ENCODE peak calls at places on chromosomes 3 and 15, in seven cellular contexts. U is cardiac muscle cell; W is CD8-positive, alpha-beta T cell; C is stomach; O is fibroblast of villous mesenchyme; Z is psoas muscle; Q is breast epithelium. M is an unnamed sample.

GRCh38 chr3:59607628-59608027 is 557.8 kb upstream of the CFAP20DC start:
- DNase-seq in U (peak; percentile 19), W (no peak), C (no peak), O (peak; percentile 36), Z (no peak), Q (no peak), M (peak; percentile 42)

GRCh38 chr15:71588746-71589145 is 221.6 kb upstream of the NR2E3 start:
- DNase-seq in U (no peak), W (no peak), C (no peak), O (peak; percentile 90), Z (no peak), Q (no peak), M (peak; percentile 40)

GRCh38 chr15:48145923-48146322 is 25.1 kb downstream of the SLC24A5 start:
- DNase-seq in U (no peak), W (no peak), C (no peak), O (peak; percentile 29), Z (no peak), Q (no peak), M (peak; percentile 15)

GRCh38 chr3:60755094-60755493 is 496.2 kb downstream of the FHIT start:
- DNase-seq in U (peak; percentile 56), W (no peak), C (no peak), O (no peak), Z (no peak), Q (no peak), M (no peak)

GRCh38 chr3:104685492-104685891 is 681.2 kb upstream of the ALCAM start:
- DNase-seq in U (no peak), W (no peak), C (no peak), O (no peak), Z (no peak), Q (no peak), M (no peak)

GRCh38 chr3:170355738-170356595 is 1.5 kb upstream of the SKIL start:
- DNase-seq in U (peak; percentile 47), W (no peak), C (peak; percentile 35), O (peak; percentile 77), Z (no peak), Q (peak; percentile 30), M (peak; percentile 52)

GRCh38 chr3:169861871-169862270 is 7.9 kb downstream of the LRRC31 start:
- DNase-seq in U (peak; percentile 13), W (peak; percentile 31), C (no peak), O (no peak), Z (no peak), Q (no peak), M (no peak)

GRCh38 chr3:127209155-127209839 is 16.4 kb downstream of the PRR23E start:
- DNase-seq in U (no peak), W (no peak), C (peak; percentile 19), O (no peak), Z (peak; percentile 27), Q (no peak), M (no peak)

GRCh38 chr3:177681852-177682251 is 484.6 kb upstream of the TBL1XR1 start:
- DNase-seq in U (no peak), W (no peak), C (no peak), O (no peak), Z (no peak), Q (no peak), M (no peak)

GRCh38 chr15:78034495-78035191 is 42.9 kb downstream of the TBC1D2B start:
- DNase-seq in U (no peak), W (peak; percentile 86), C (peak; percentile 66), O (peak; percentile 43), Z (peak; percentile 57), Q (no peak), M (no peak)

GRCh38 chr3:151327571-151328198 is 1.7 kb downstream of the P2RY13 start:
- DNase-seq in U (peak; percentile 24), W (no peak), C (no peak), O (peak; percentile 31), Z (no peak), Q (no peak), M (peak; percentile 33)

GRCh38 chr3:110738531-110738930 is 333.1 kb upstream of the NECTIN3 start:
- DNase-seq in U (no peak), W (no peak), C (no peak), O (no peak), Z (no peak), Q (no peak), M (peak; percentile 7)

GRCh38 chr3:106299300-106300098 is 430.7 kb upstream of the CBLB start:
- DNase-seq in U (no peak), W (no peak), C (no peak), O (peak; percentile 54), Z (no peak), Q (no peak), M (peak; percentile 60)

GRCh38 chr3:105904683-105905320 is 36.0 kb upstream of the CBLB start:
- DNase-seq in U (peak; percentile 27), W (no peak), C (no peak), O (peak; percentile 30), Z (no peak), Q (no peak), M (no peak)

GRCh38 chr3:75118805-75119204 is 504.3 kb upstream of the CNTN3 start:
- DNase-seq in U (no peak), W (no peak), C (no peak), O (no peak), Z (no peak), Q (no peak), M (no peak)

GRCh38 chr3:49500408-49501257 is 30.6 kb downstream of the DAG1 start:
- DNase-seq in U (no peak), W (no peak), C (peak; percentile 53), O (peak; percentile 98), Z (peak; percentile 82), Q (peak; percentile 59), M (peak; percentile 96)

GRCh38 chr3:54939591-54940300 is 11.9 kb upstream of the LRTM1 start:
- DNase-seq in U (no peak), W (no peak), C (no peak), O (no peak), Z (no peak), Q (no peak), M (peak; percentile 42)

GRCh38 chr15:42427429-42428223 is 63.3 kb downstream of the ZNF106 start:
- DNase-seq in U (no peak), W (no peak), C (no peak), O (peak; percentile 31), Z (no peak), Q (no peak), M (peak; percentile 95)

GRCh38 chr3:157274644-157275137 is 114.7 kb upstream of the CCNL1 start:
- DNase-seq in U (no peak), W (no peak), C (no peak), O (peak; percentile 76), Z (no peak), Q (no peak), M (peak; percentile 35)

GRCh38 chr15:26260517-26261133 is 397.5 kb upstream of the ATP10A start:
- DNase-seq in U (peak; percentile 55), W (no peak), C (no peak), O (no peak), Z (peak; percentile 58), Q (no peak), M (peak; percentile 50)

GRCh38 chr3:141331370-141332318 is 36.7 kb upstream of the ZBTB38 start:
- DNase-seq in U (peak; percentile 23), W (no peak), C (no peak), O (peak; percentile 93), Z (peak; percentile 88), Q (no peak), M (peak; percentile 91)

GRCh38 chr15:52652286-52652685 is 26.9 kb downstream of the ATOSA start:
- DNase-seq in U (no peak), W (no peak), C (no peak), O (no peak), Z (no peak), Q (no peak), M (no peak)
- H3K4me3 ChIP-seq in U (no peak overlapping the region), W (no peak overlapping the region), C (no peak overlapping the region), O (peak overlapping the region; percentile 46), Z (peak overlapping the region; percentile 32), Q (no peak overlapping the region), M (no peak overlapping the region)

GRCh38 chr3:158770254-158771017 is 31.4 kb upstream of the MFSD1 start:
- DNase-seq in U (no peak), W (no peak), C (no peak), O (peak; percentile 84), Z (no peak), Q (no peak), M (peak; percentile 69)

GRCh38 chr3:158771018-158771350 is 30.9 kb upstream of the MFSD1 start:
- DNase-seq in U (no peak), W (no peak), C (no peak), O (peak; percentile 56), Z (no peak), Q (no peak), M (no peak)

GRCh38 chr3:158768361-158768787 is 33.5 kb upstream of the MFSD1 start:
- DNase-seq in U (peak; percentile 47), W (no peak), C (peak; percentile 41), O (peak; percentile 63), Z (peak; percentile 84), Q (peak; percentile 65), M (peak; percentile 42)

GRCh38 chr3:158768881-158769518 is 32.9 kb upstream of the MFSD1 start:
- DNase-seq in U (no peak), W (no peak), C (no peak), O (peak; percentile 97), Z (no peak), Q (peak; percentile 63), M (peak; percentile 93)

GRCh38 chr3:158769519-158770253 is 32.2 kb upstream of the MFSD1 start:
- DNase-seq in U (no peak), W (no peak), C (no peak), O (no peak), Z (no peak), Q (no peak), M (no peak)
- TF ChIP-seq CTCF in U (no peak), W (no peak), C (no peak), O (no peak), Z (no peak), Q (no peak), M (no peak)

DNA sequence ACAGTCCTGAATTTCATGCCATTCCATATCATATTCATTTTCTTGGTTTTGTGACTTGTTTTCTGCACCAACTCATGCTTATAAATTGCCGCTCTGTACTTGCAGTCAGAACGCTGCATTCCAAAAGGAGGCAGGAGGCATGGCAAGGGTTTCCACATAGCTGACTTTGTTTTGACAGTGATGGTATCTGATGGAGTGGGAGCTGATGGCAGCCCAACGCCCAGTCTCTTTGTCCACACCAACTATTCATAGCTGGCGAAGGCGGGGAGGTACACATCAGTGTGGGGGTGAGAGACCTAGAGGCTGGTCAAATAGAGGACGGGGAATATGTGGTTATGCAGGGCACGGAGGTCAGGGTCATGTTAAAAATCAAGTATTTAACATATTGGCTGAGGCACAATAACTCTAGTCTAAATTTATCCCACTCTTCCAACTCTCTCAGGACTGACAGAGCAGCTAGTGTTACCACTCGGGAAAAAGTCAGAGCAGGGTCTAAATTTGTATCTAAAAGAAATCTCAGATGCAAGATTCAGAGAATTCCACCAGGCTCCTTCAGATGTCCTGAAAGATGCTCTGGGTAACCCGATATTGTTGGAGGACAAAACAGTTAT is 67.8 kb upstream of the ATP13A3 start:
- DNase-seq in U (peak; percentile 46), W (no peak), C (no peak), O (no peak), Z (no peak), Q (no peak), M (no peak)
- H3K4me3 ChIP-seq in U (no peak overlapping the region), W (no peak overlapping the region), C (no peak overlapping the region), O (no peak overlapping the region), Z (no peak overlapping the region), Q (no peak overlapping the region), M (no peak overlapping the region)

GRCh38 chr3:163273694-163274093 is 1777.1 kb downstream of the OTOL1 start:
- DNase-seq in U (no peak), W (no peak), C (no peak), O (no peak), Z (no peak), Q (no peak), M (no peak)
- TF ChIP-seq CTCF in U (no peak), W (no peak), C (no peak), O (no peak), Z (no peak), Q (no peak), M (no peak)

M was measured in AG10803.